ENCODE peak calls at places on chromosomes 5 and 9, in seven cellular contexts. X is tibial nerve; N is CD8-positive, alpha-beta memory T cell; K is RWPE2; Y is H1; A is heart right ventricle; V is body of pancreas. U is an unnamed sample.

GRCh38 chr9:133023117-133023890 is 7.5 kb upstream of the GTF3C5 start:
- DNase-seq in X (no peak), N (peak), K (no peak), Y (peak), A (no peak), V (no peak), U (peak)

GRCh38 chr9:134774991-134775540 is 105.5 kb upstream of the FCN2 start:
- DNase-seq in X (no peak), N (no peak), K (no peak), Y (no peak), A (no peak), V (no peak), U (peak)

GRCh38 chr9:90189306-90189705 is 453.3 kb downstream of the DIRAS2 start:
- DNase-seq in X (no peak), N (no peak), K (no peak), Y (no peak), A (no peak), V (no peak), U (no peak)

GRCh38 chr9:113131689-113132151 is 19.1 kb upstream of the SLC31A2 start:
- DNase-seq in X (no peak), N (no peak), K (no peak), Y (peak), A (no peak), V (no peak), U (no peak)

GRCh38 chr5:50535393-50535792 is 94.3 kb upstream of the EMB start:
- DNase-seq in X (no peak), N (no peak), K (no peak), Y (no peak), A (no peak), V (no peak), U (no peak)

GRCh38 chr9:87708989-87709706 is 16.8 kb upstream of the CTSL start:
- DNase-seq in X (no peak), N (no peak), K (no peak), Y (no peak), A (no peak), V (no peak), U (no peak)

GRCh38 chr5:154642499-154643245 is 112.5 kb upstream of the LARP1 start:
- DNase-seq in X (no peak), N (no peak), K (no peak), Y (no peak), A (no peak), V (peak), U (peak)

GRCh38 chr5:115377468-115378217 is 81.2 kb upstream of the CCDC112 start:
- DNase-seq in X (no peak), N (no peak), K (no peak), Y (no peak), A (no peak), V (no peak), U (no peak)

GRCh38 chr5:126526493-126526892 is 68.5 kb downstream of the ALDH7A1 start:
- DNase-seq in X (no peak), N (no peak), K (no peak), Y (no peak), A (no peak), V (no peak), U (no peak)

GRCh38 chr5:144710620-144711019 is 539.9 kb downstream of the KCTD16 start:
- DNase-seq in X (no peak), N (no peak), K (no peak), Y (no peak), A (no peak), V (no peak), U (no peak)

GRCh38 chr5:58274199-58274598 is 185.7 kb downstream of the PLK2 start:
- DNase-seq in X (no peak), N (no peak), K (no peak), Y (no peak), A (no peak), V (no peak), U (no peak)

GRCh38 chr5:55668356-55668755 is 43.8 kb downstream of the SLC38A9 start:
- DNase-seq in X (no peak), N (no peak), K (no peak), Y (no peak), A (no peak), V (no peak), U (no peak)

GRCh38 chr5:73354406-73354805 is 94.2 kb downstream of the FOXD1 start:
- DNase-seq in X (no peak), N (no peak), K (no peak), Y (no peak), A (no peak), V (no peak), U (no peak)

DNA sequence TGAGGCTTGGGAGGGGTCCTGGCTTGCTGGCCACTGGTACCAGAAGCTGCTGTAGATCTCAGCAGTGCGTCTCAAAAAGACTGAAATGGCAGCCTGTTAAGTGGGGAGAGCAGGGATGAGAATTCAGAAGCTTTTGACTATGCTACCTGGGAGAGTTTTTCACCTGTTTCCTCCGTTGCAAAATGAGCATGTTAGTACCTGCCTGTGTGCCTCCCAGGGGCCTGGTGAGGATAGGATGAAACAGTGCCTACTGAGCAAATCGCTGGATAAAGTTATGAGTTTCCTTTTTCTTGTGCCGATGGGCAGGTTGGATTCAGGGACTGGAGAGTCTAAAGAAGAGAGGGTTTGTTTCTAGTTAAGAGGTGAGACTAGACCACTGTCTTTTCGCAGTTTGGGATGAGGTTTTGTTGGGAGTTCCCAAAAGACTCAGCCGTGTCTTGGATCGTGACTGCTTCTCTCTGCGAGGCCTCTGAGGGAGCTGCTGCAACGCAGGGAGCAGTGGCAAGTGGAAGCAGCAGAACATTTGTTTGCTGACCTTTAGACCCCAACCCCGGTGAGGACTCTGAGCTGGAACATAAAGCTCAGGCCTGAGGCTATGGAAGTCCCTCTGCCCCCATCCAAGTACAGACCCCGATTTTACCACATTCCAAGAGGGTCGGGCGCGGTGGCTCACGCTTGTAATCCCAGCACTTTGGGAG is 1.4 kb downstream of the RALGPS1 start:
- DNase-seq in X (no peak), N (no peak), K (no peak), Y (no peak), A (no peak), V (no peak), U (no peak)
- H3K27ac ChIP-seq in X (no peak), N (no peak), K (no peak), Y (no peak), A (no peak), V (peak), U (no peak)

DNA sequence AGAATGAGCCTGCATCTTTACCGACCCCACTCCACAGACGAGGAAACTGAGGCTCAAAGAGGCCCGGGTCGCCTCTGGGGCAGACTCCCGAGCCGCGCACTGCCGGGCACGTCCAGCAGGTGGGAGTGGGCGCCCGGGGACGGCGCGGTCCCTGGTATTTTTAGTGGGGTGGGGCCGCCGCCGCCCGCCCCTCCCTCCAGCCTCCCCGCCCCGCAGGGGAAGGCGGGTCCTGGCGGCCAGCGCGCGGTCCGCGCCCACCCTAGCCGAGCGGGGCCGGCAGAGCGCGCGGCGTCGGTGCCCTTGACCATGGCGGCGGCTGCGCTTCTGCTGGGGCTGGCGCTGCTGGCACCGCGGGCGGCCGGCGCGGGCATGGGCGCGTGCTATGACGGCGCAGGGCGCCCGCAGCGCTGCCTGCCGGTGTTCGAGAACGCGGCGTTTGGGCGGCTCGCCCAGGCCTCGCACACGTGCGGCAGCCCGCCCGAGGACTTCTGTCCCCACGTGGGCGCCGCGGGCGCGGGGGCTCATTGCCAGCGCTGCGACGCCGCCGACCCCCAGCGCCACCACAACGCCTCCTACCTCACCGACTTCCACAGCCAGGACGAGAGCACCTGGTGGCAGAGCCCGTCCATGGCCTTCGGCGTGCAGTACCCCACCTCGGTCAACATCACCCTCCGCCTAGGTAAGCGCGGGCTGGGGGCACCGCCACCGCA is at the start of gene LAMC3:
- DNase-seq in X (no peak), N (no peak), K (no peak), Y (peak), A (no peak), V (no peak), U (peak)
- H3K4me3 ChIP-seq in X (peak), N (no peak), K (peak), Y (peak), A (peak), V (no peak), U (peak)

GRCh38 chr5:159178978-159179377 is 30.4 kb downstream of the RNF145 start:
- DNase-seq in X (no peak), N (no peak), K (no peak), Y (no peak), A (no peak), V (peak), U (no peak)
- H3K27ac ChIP-seq in X (peak), N (no peak), K (peak), Y (no peak), A (peak), V (peak), U (no peak)

DNA sequence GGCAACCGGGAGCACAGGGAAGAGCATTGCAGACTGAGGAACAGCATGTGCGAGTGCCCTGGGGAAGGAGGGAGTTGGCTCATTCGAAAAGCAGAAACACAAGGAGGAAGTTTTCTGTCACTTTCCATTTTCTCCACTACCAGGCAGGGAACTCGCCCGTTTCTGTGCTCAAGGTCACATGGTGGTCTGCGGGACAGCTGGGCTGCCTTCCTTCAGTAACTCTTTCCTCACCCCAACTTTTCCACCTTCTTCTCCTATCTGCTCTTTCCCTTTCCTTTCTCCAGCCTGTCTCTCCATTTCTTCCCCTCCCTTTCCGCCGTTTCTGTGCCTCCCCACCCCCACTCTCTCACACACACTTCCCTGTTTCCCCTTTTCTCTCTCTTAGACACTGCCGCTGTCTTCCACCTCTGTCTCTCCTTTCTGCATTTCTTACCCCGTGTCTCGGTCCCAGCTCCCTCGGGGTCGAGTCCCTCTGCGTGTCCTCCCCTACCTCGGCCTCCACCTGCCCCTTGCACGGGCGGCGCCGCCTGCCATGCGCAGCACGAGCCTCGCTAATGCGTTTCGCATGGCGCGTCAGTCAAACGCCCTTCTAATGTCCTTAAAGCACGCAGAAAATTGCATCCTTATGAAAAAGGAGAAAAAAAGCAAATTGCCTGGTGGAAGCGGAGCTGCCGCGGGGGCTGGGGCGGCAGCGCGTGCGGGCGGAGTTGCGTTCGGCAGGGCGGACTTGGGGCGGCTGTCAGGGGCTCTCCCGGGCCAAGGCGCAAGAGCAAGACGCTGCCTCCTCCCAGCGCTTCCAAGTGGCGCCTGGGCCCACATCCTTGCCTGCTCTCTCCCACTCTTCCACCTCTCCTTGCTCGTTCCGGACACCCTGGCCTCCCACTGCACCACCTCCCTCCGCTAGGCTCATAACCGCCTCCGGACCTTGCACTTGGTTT is 9.5 kb downstream of the BARX1 start:
- DNase-seq in X (no peak), N (no peak), K (no peak), Y (no peak), A (no peak), V (no peak), U (no peak)
- H3K4me3 ChIP-seq in X (peak), N (no peak), K (peak), Y (peak), A (peak), V (peak), U (peak)

U was measured in WERI-Rb-1.